ENCODE peak calls at places on chromosomes 16 and 17, in five cellular contexts. One of them, this sample, is unnamed.

GRCh38 chr16:58063377-58064076 is 38.0 kb downstream of the MMP15 start:
- DNase-seq in neural progenitor cell: no peak
- DNase-seq in left lung: no peak
- DNase-seq in A549: no peak
- DNase-seq in left ventricle myocardium inferior: no peak
- DNase-seq in this sample: no peak

GRCh38 chr16:48556913-48557351 is 53.0 kb downstream of the N4BP1 start:
- DNase-seq in neural progenitor cell: no peak
- DNase-seq in left lung: no peak
- DNase-seq in left ventricle myocardium inferior: no peak
- DNase-seq in A549: no peak
- DNase-seq in this sample: no peak

GRCh38 chr17:4014148-4014927 is 50.1 kb upstream of the ATP2A3 start:
- DNase-seq in A549: no peak
- DNase-seq in neural progenitor cell: no peak
- DNase-seq in left lung: peak; percentile 47
- DNase-seq in left ventricle myocardium inferior: no peak
- DNase-seq in this sample: no peak

GRCh38 chr17:47806026-47806912 is 15.3 kb downstream of the OSBPL7 start:
- DNase-seq in neural progenitor cell: no peak
- DNase-seq in left lung: no peak
- DNase-seq in A549: no peak
- DNase-seq in left ventricle myocardium inferior: no peak
- DNase-seq in this sample: no peak

GRCh38 chr17:35291802-35292201 is 48.9 kb downstream of the SLFN5 start:
- DNase-seq in A549: no peak
- DNase-seq in neural progenitor cell: no peak
- DNase-seq in left lung: no peak
- DNase-seq in left ventricle myocardium inferior: no peak
- DNase-seq in this sample: no peak

GRCh38 chr17:16050844-16051243 is 51.2 kb downstream of the TTC19 start:
- DNase-seq in neural progenitor cell: no peak
- DNase-seq in left ventricle myocardium inferior: no peak
- DNase-seq in left lung: no peak
- DNase-seq in A549: no peak
- DNase-seq in this sample: no peak

GRCh38 chr17:51711581-51711980 is 446.9 kb downstream of the CA10 start:
- DNase-seq in neural progenitor cell: peak; percentile 28
- DNase-seq in A549: no peak
- DNase-seq in left lung: no peak
- DNase-seq in left ventricle myocardium inferior: no peak
- DNase-seq in this sample: no peak

GRCh38 chr17:78647030-78647429 is 69.8 kb upstream of the DNAH17 start:
- DNase-seq in neural progenitor cell: no peak
- DNase-seq in left ventricle myocardium inferior: no peak
- DNase-seq in left lung: no peak
- DNase-seq in A549: no peak
- DNase-seq in this sample: no peak

GRCh38 chr17:50425001-50425681 is 877 bp upstream of the ACSF2 start:
- DNase-seq in neural progenitor cell: no peak
- DNase-seq in left lung: no peak
- DNase-seq in left ventricle myocardium inferior: no peak
- DNase-seq in A549: no peak
- DNase-seq in this sample: no peak
- H3K4me1 ChIP-seq in neural progenitor cell: peaks cover 13% of the 10 kb centered on the region
- H3K4me1 ChIP-seq in left lung: peaks cover 20% of the 10 kb centered on the region
- H3K4me1 ChIP-seq in left ventricle myocardium inferior: peaks cover 50% of the 10 kb centered on the region
- H3K4me1 ChIP-seq in A549: peaks cover 27% of the 10 kb centered on the region
- H3K4me1 ChIP-seq in this sample: peaks cover 21% of the 10 kb centered on the region

GRCh38 chr17:17713839-17714238 is 32.6 kb downstream of the RAI1 start:
- DNase-seq in left ventricle myocardium inferior: peak; percentile 74
- DNase-seq in A549: no peak
- DNase-seq in left lung: peak; percentile 84
- DNase-seq in neural progenitor cell: no peak
- DNase-seq in this sample: peak; percentile 79
- H3K4me1 ChIP-seq in left ventricle myocardium inferior: peaks cover 79% of the 10 kb centered on the region
- H3K4me1 ChIP-seq in A549: peaks cover 76% of the 10 kb centered on the region
- H3K4me1 ChIP-seq in left lung: peaks cover 27% of the 10 kb centered on the region
- H3K4me1 ChIP-seq in neural progenitor cell: peaks cover 26% of the 10 kb centered on the region
- H3K4me1 ChIP-seq in this sample: peaks cover 18% of the 10 kb centered on the region

GRCh38 chr16:46839986-46840443 is 9.0 kb upstream of the C16orf87 start:
- DNase-seq in left lung: no peak
- DNase-seq in neural progenitor cell: no peak
- DNase-seq in A549: no peak
- DNase-seq in left ventricle myocardium inferior: no peak
- DNase-seq in this sample: no peak
- H3K4me1 ChIP-seq in left lung: no peaks in the 10 kb centered on the region
- H3K4me1 ChIP-seq in neural progenitor cell: no peaks in the 10 kb centered on the region
- H3K4me1 ChIP-seq in A549: no peaks in the 10 kb centered on the region
- H3K4me1 ChIP-seq in left ventricle myocardium inferior: no peaks in the 10 kb centered on the region
- H3K4me1 ChIP-seq in this sample: no peaks in the 10 kb centered on the region

GRCh38 chr17:77285594-77286390 is 145.0 kb downstream of the SEC14L1 start:
- DNase-seq in A549: peak; percentile 72
- DNase-seq in left lung: peak; percentile 95
- DNase-seq in neural progenitor cell: no peak
- DNase-seq in left ventricle myocardium inferior: peak; percentile 50
- DNase-seq in this sample: peak; percentile 68

GRCh38 chr17:77288115-77288619 is 147.4 kb downstream of the SEC14L1 start:
- DNase-seq in neural progenitor cell: no peak
- DNase-seq in left ventricle myocardium inferior: no peak
- DNase-seq in left lung: no peak
- DNase-seq in A549: no peak
- DNase-seq in this sample: no peak

GRCh38 chr17:77286391-77286640 is 145.5 kb downstream of the SEC14L1 start:
- DNase-seq in neural progenitor cell: no peak
- DNase-seq in left lung: no peak
- DNase-seq in left ventricle myocardium inferior: no peak
- DNase-seq in A549: no peak
- DNase-seq in this sample: no peak

GRCh38 chr17:77287432-77288068 is 146.8 kb downstream of the SEC14L1 start:
- DNase-seq in left ventricle myocardium inferior: peak; percentile 54
- DNase-seq in neural progenitor cell: peak; percentile 69
- DNase-seq in A549: peak; percentile 85
- DNase-seq in left lung: no peak
- DNase-seq in this sample: peak; percentile 94

GRCh38 chr17:77286641-77287431 is 146.1 kb downstream of the SEC14L1 start:
- DNase-seq in left ventricle myocardium inferior: peak; percentile 43
- DNase-seq in neural progenitor cell: no peak
- DNase-seq in left lung: peak; percentile 85
- DNase-seq in A549: peak; percentile 99
- DNase-seq in this sample: peak; percentile 82
- H3K4me1 ChIP-seq in left ventricle myocardium inferior: peaks cover 37% of the 10 kb centered on the region
- H3K4me1 ChIP-seq in neural progenitor cell: peaks cover 28% of the 10 kb centered on the region
- H3K4me1 ChIP-seq in left lung: peaks cover 16% of the 10 kb centered on the region
- H3K4me1 ChIP-seq in A549: peaks cover 75% of the 10 kb centered on the region
- H3K4me1 ChIP-seq in this sample: peaks cover 43% of the 10 kb centered on the region

DNA sequence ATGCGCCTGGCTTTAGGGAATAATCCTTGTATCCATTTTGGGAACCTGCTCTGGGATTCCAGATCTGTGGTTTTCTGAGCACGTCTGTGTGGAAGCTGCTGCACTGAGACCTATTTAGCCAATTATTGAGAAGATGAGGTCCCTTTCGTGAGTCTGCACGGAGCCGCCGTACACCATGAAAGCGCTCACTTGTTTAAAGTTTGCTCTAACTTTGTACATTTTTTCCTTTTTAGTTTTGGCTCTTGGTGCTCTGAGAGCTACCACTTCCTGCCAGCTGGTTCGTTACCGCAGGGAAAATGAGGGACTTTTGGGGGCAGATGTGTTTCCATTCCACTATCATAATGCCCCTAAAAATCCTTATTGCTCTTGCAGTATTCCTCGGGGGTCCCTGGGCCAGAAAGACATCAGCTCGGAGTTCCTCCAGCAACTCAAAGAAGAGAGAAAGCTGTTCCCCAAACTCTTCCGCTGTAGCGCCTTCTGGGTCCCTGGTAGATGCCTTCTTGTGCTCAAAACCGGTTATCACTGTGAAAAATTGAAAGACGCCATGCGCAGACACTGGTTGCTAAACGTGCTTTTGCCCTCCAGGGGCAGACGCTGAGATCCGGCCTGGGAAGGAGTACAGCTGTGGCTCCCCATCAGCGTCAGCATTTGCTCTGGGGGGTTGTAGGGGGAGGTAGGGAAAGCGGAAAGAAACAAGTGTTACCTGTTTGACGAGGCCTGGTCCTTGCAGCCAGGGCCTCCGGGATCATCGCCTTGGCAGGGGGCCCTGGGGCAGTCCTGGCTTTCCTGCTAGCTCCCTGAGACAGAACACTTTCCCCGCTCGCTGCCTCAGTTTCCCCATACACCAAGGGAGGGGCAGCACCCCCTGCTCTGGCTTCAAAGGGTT is 238.1 kb downstream of the MRTFB start:
- DNase-seq in neural progenitor cell: peak; percentile 42
- DNase-seq in left lung: no peak
- DNase-seq in left ventricle myocardium inferior: no peak
- DNase-seq in A549: no peak
- DNase-seq in this sample: no peak
- H3K4me1 ChIP-seq in neural progenitor cell: peaks cover 48% of the 10 kb centered on the region
- H3K4me1 ChIP-seq in left lung: peaks cover 3% of the 10 kb centered on the region
- H3K4me1 ChIP-seq in left ventricle myocardium inferior: peaks cover 76% of the 10 kb centered on the region
- H3K4me1 ChIP-seq in A549: peaks cover 85% of the 10 kb centered on the region
- H3K4me1 ChIP-seq in this sample: peaks cover 54% of the 10 kb centered on the region

DNA sequence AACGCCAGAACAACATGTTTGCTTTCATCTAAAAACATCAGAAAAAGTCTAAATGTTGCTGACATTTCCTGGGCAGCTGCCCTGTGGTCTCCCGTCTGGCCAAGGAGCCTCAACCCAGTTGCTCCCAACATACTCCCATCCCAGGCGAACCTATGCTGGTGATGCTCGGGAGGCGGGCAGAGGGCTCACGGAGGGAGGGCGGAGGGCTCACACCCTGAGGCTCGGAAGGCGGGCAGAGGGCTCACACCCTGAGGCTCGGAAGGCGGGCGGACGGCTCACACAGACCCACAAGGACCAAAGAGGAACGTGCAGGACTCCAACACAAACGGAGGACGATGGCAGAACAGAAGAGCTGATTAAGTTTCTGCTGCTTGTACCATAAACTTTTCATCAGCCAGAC is 135.3 kb downstream of the ANKRD11 start:
- DNase-seq in A549: no peak
- DNase-seq in neural progenitor cell: no peak
- DNase-seq in left lung: no peak
- DNase-seq in left ventricle myocardium inferior: no peak
- DNase-seq in this sample: no peak
- H3K4me1 ChIP-seq in A549: peaks cover 63% of the 10 kb centered on the region
- H3K4me1 ChIP-seq in neural progenitor cell: peaks cover 17% of the 10 kb centered on the region
- H3K4me1 ChIP-seq in left lung: peaks cover 4% of the 10 kb centered on the region
- H3K4me1 ChIP-seq in left ventricle myocardium inferior: peaks cover 91% of the 10 kb centered on the region
- H3K4me1 ChIP-seq in this sample: peaks cover 63% of the 10 kb centered on the region

GRCh38 chr17:18320301-18320700 is 5.2 kb downstream of the SMCR8 start:
- DNase-seq in left lung: no peak
- DNase-seq in A549: no peak
- DNase-seq in neural progenitor cell: no peak
- DNase-seq in left ventricle myocardium inferior: no peak
- DNase-seq in this sample: no peak
- H3K4me1 ChIP-seq in left lung: peaks cover 37% of the 10 kb centered on the region
- H3K4me1 ChIP-seq in A549: peaks cover 28% of the 10 kb centered on the region
- H3K4me1 ChIP-seq in neural progenitor cell: peaks cover 6% of the 10 kb centered on the region
- H3K4me1 ChIP-seq in left ventricle myocardium inferior: peaks cover 63% of the 10 kb centered on the region
- H3K4me1 ChIP-seq in this sample: peaks cover 7% of the 10 kb centered on the region

GRCh38 chr17:80671039-80671822 is 126.6 kb downstream of the RPTOR start:
- DNase-seq in neural progenitor cell: no peak
- DNase-seq in left ventricle myocardium inferior: no peak
- DNase-seq in A549: no peak
- DNase-seq in left lung: no peak
- DNase-seq in this sample: peak; percentile 35

GRCh38 chr17:80667462-80668277 is 123.0 kb downstream of the RPTOR start:
- DNase-seq in left ventricle myocardium inferior: no peak
- DNase-seq in neural progenitor cell: no peak
- DNase-seq in left lung: no peak
- DNase-seq in A549: no peak
- DNase-seq in this sample: no peak

GRCh38 chr17:80666867-80667266 is 122.2 kb downstream of the RPTOR start:
- DNase-seq in neural progenitor cell: no peak
- DNase-seq in A549: no peak
- DNase-seq in left lung: no peak
- DNase-seq in left ventricle myocardium inferior: no peak
- DNase-seq in this sample: no peak

GRCh38 chr17:80665792-80666191 is 121.2 kb downstream of the RPTOR start:
- DNase-seq in neural progenitor cell: no peak
- DNase-seq in left ventricle myocardium inferior: no peak
- DNase-seq in A549: no peak
- DNase-seq in left lung: no peak
- DNase-seq in this sample: no peak

GRCh38 chr17:80668375-80669149 is 123.9 kb downstream of the RPTOR start:
- DNase-seq in left lung: no peak
- DNase-seq in neural progenitor cell: peak; percentile 34
- DNase-seq in left ventricle myocardium inferior: no peak
- DNase-seq in A549: no peak
- DNase-seq in this sample: no peak
- H3K4me1 ChIP-seq in left lung: peaks cover 12% of the 10 kb centered on the region
- H3K4me1 ChIP-seq in neural progenitor cell: peaks cover 29% of the 10 kb centered on the region
- H3K4me1 ChIP-seq in left ventricle myocardium inferior: peaks cover 26% of the 10 kb centered on the region
- H3K4me1 ChIP-seq in A549: no peaks in the 10 kb centered on the region
- H3K4me1 ChIP-seq in this sample: peaks cover 28% of the 10 kb centered on the region

DNA sequence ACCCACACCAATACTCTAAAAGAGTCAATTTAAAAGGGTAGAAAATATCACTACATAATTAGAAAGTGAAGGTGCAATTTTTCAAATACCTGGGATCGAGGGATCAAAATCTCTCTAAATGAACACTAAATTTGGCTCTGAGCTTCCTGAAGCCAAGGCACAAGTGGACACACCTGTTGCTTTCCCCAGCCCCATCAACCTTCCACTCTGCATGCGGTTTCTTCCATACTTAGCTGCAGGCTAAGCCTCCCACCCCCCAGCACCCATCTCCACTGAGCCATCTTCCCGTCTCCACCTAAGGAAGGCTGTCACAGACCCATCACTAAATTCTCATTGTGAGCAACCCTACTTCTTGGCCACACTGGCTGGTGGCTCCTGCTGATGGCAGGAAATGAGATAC is 30.5 kb downstream of the TXNDC11 start:
- DNase-seq in neural progenitor cell: no peak
- DNase-seq in left lung: no peak
- DNase-seq in A549: no peak
- DNase-seq in left ventricle myocardium inferior: no peak
- DNase-seq in this sample: no peak
- H3K4me1 ChIP-seq in neural progenitor cell: no peaks in the 10 kb centered on the region
- H3K4me1 ChIP-seq in left lung: no peaks in the 10 kb centered on the region
- H3K4me1 ChIP-seq in A549: peaks cover 31% of the 10 kb centered on the region
- H3K4me1 ChIP-seq in left ventricle myocardium inferior: peaks cover 39% of the 10 kb centered on the region
- H3K4me1 ChIP-seq in this sample: peaks cover 18% of the 10 kb centered on the region

This sample was measured in adrenal gland.